ENCODE peak calls at places on chromosomes 13 and 19, in four cellular contexts. One of them, this sample, is unnamed.

GRCh38 chr13:90430127-90430526 is 917.4 kb upstream of the MIR17HG start:
- DNase-seq in uterus: no peak
- DNase-seq in SK-N-SH: no peak
- DNase-seq in IMR-90: no peak
- DNase-seq in this sample: no peak

GRCh38 chr13:95455782-95456181 is 96.7 kb upstream of the CLDN10 start:
- DNase-seq in SK-N-SH: no peak
- DNase-seq in uterus: no peak
- DNase-seq in IMR-90: no peak
- DNase-seq in this sample: no peak

GRCh38 chr19:47901370-47901769 is 15.3 kb upstream of the SULT2A1 start:
- DNase-seq in uterus: no peak
- DNase-seq in IMR-90: no peak
- DNase-seq in SK-N-SH: no peak
- DNase-seq in this sample: peak; percentile 6

GRCh38 chr19:18362934-18363542 is 22.6 kb downstream of the PGPEP1 start:
- DNase-seq in SK-N-SH: no peak
- DNase-seq in IMR-90: no peak
- DNase-seq in uterus: no peak
- DNase-seq in this sample: no peak

GRCh38 chr19:43751466-43752220 is 3.1 kb downstream of the SMG9 start:
- DNase-seq in SK-N-SH: no peak
- DNase-seq in IMR-90: peak; percentile 74
- DNase-seq in uterus: no peak
- DNase-seq in this sample: no peak

GRCh38 chr19:1862424-1863307 is 713 bp downstream of the KLF16 start:
- DNase-seq in IMR-90: no peak
- DNase-seq in uterus: no peak
- DNase-seq in SK-N-SH: peak; percentile 87
- DNase-seq in this sample: no peak

GRCh38 chr19:10093295-10094186 is 7.4 kb downstream of the SHFL start:
- DNase-seq in uterus: no peak
- DNase-seq in SK-N-SH: no peak
- DNase-seq in IMR-90: no peak
- DNase-seq in this sample: no peak

GRCh38 chr19:27740396-27740795 is 1472.6 kb downstream of the UQCRFS1 start:
- DNase-seq in uterus: no peak
- DNase-seq in IMR-90: no peak
- DNase-seq in SK-N-SH: no peak
- DNase-seq in this sample: peak; percentile 23

GRCh38 chr19:46603752-46604241 is 2.7 kb downstream of the CALM3 start:
- DNase-seq in SK-N-SH: peak; percentile 42
- DNase-seq in uterus: no peak
- DNase-seq in IMR-90: no peak
- DNase-seq in this sample: no peak

DNA sequence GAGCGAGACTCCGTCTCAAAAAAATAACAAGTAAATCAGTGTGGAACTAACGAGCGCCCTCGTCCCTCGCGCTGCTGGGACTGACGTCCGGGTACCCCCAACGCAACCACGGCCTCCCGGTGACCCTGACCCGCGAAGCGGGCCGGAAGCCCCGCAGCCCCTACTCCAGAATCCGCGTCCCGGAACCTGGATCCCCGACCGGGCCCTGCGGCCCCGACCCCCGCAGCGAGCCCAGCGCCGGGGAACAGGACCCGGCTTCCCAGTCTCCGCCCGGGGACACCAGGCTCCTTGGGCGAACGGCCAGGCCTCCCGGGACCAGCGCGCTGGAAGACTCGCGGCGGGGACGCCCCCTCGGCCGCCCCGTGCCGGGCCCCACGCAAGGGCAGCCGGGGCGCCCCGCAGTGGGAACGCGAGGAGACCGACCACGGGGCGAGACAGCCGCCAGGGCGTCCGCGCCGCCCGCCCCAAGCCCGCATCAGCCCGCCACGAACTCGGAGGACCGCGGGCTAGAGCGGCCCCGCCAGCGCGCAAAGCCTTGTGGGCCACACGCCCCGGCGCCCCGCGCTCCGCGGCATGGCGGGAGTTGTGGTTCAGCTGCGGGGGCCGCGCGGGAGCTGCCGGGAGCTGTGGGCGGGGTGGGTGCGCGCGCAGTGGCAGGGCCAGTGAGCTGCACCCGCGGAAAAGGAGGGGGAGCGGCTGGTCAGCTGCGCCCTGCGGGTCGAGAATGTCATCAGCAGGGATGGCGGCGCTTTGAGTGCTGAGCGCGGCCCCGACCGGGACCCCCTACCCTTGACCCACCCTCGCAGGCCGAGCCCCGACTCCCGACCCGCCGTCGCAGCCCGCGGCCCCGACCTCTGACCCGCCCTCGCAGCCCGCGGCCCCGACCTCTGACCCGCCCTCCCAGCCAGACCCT is 7.5 kb upstream of the MADCAM1 start:
- DNase-seq in uterus: peak; percentile 91
- DNase-seq in SK-N-SH: peak; percentile 99
- DNase-seq in IMR-90: peak; percentile 92
- DNase-seq in this sample: peak; percentile 96
- H3K4me3 ChIP-seq in uterus: peak overlapping the region; percentile 83
- H3K4me3 ChIP-seq in SK-N-SH: peak overlapping the region; percentile 84
- H3K4me3 ChIP-seq in IMR-90: peak overlapping the region; percentile 85
- H3K4me3 ChIP-seq in this sample: peak overlapping the region; percentile 92

DNA sequence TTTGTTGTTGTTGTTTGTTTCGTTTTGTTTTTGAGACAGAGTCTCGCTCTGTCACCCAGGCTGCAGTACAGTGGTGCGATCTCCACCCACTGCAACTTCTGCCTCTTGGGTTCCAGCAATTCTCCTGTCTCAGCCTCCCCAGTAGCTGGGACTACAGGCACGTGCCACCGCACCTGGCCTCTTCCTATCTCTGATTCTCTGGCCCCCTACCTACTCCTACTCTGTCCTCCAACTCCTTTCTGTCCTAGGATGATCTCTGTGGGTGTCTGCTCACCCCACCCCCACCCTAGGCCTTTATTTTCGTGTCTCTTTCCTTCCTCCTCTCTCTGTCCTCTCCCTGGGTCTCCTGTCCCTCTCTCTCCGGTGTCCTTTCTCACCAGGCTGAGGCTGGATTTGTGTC is 1.2 kb downstream of the PIH1D1 start:
- DNase-seq in uterus: no peak
- DNase-seq in SK-N-SH: no peak
- DNase-seq in IMR-90: no peak
- DNase-seq in this sample: no peak
- H3K27ac ChIP-seq in uterus: peak overlapping the region; percentile 99
- H3K27ac ChIP-seq in SK-N-SH: no peak overlapping the region
- H3K27ac ChIP-seq in IMR-90: no peak overlapping the region
- H3K27ac ChIP-seq in this sample: no peak overlapping the region

DNA sequence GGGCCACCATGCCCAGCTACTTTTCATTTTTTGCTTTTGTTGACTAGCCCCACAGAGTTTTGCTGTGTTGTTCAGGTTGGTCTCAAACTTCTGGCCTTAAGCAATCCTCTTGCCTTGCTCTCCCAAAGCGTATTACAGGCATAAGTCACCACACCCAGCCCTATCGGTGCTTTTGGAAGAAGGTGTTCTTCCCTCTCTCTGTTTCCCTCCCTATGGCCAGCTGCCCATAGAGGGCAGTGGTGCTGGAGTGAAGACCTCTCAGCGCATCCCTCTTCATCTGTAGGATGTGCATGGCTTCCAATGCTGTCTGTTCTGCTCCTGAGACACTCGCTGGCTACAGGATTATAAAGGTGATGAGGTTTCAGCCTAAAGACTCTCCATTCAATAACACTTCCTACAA is 1.3 kb upstream of the CD22 start:
- DNase-seq in SK-N-SH: no peak
- DNase-seq in uterus: no peak
- DNase-seq in IMR-90: no peak
- DNase-seq in this sample: no peak
- H3K4me1 ChIP-seq in SK-N-SH: no peaks in the 10 kb centered on the region
- H3K4me1 ChIP-seq in uterus: no peaks in the 10 kb centered on the region
- H3K4me1 ChIP-seq in IMR-90: no peaks in the 10 kb centered on the region
- H3K4me1 ChIP-seq in this sample: no peaks in the 10 kb centered on the region

GRCh38 chr13:110309159-110309476 is 2.0 kb downstream of the COL4A2 start:
- DNase-seq in SK-N-SH: no peak
- DNase-seq in uterus: no peak
- DNase-seq in IMR-90: no peak
- DNase-seq in this sample: no peak
- H3K4me3 ChIP-seq in SK-N-SH: peak overlapping the region; percentile 80
- H3K4me3 ChIP-seq in uterus: peak overlapping the region; percentile 78
- H3K4me3 ChIP-seq in IMR-90: peak overlapping the region; percentile 84
- H3K4me3 ChIP-seq in this sample: peak overlapping the region; percentile 76

GRCh38 chr13:40589285-40590109 is 76.9 kb downstream of the FOXO1 start:
- DNase-seq in uterus: no peak
- DNase-seq in IMR-90: no peak
- DNase-seq in SK-N-SH: no peak
- DNase-seq in this sample: no peak

GRCh38 chr13:40590112-40590862 is 76.2 kb downstream of the FOXO1 start:
- DNase-seq in IMR-90: no peak
- DNase-seq in SK-N-SH: no peak
- DNase-seq in uterus: no peak
- DNase-seq in this sample: no peak

GRCh38 chr13:40585911-40586471 is 80.5 kb downstream of the FOXO1 start:
- DNase-seq in uterus: no peak
- DNase-seq in SK-N-SH: no peak
- DNase-seq in IMR-90: no peak
- DNase-seq in this sample: no peak

GRCh38 chr13:40586886-40587285 is 79.6 kb downstream of the FOXO1 start:
- DNase-seq in IMR-90: no peak
- DNase-seq in uterus: no peak
- DNase-seq in SK-N-SH: no peak
- DNase-seq in this sample: no peak

DNA sequence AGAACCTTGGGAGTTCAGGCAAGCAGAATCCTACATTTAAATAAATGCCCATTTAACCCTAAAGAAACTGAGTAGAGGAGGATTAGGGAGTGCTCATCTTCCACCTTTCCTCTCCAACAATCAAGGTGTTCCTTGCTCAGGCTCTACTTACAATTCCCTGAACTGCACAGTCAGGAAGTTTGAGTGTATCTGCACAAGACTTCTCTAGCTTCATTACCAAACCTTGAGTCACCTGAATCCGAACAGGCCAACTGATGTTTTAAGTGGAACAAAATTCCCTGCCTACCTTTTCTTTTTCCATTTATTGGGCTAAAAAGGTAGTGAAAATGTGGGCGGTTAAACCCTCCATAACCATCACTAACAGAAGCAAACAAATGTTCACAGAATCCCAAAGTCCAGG is 78.3 kb downstream of the FOXO1 start:
- DNase-seq in uterus: no peak
- DNase-seq in IMR-90: no peak
- DNase-seq in SK-N-SH: no peak
- DNase-seq in this sample: no peak
- H3K27ac ChIP-seq in uterus: peak overlapping the region; percentile 63
- H3K27ac ChIP-seq in IMR-90: no peak overlapping the region
- H3K27ac ChIP-seq in SK-N-SH: no peak overlapping the region
- H3K27ac ChIP-seq in this sample: no peak overlapping the region

GRCh38 chr13:85498774-85499173 is 300.4 kb downstream of the SLITRK6 start:
- DNase-seq in SK-N-SH: no peak
- DNase-seq in uterus: no peak
- DNase-seq in IMR-90: no peak
- DNase-seq in this sample: no peak
- H3K4me1 ChIP-seq in SK-N-SH: no peaks in the 10 kb centered on the region
- H3K4me1 ChIP-seq in uterus: no peaks in the 10 kb centered on the region
- H3K4me1 ChIP-seq in IMR-90: peaks cover 2% of the 10 kb centered on the region
- H3K4me1 ChIP-seq in this sample: no peaks in the 10 kb centered on the region

This sample was measured in lung.